ENCODE peak calls at places on chromosomes 4 and X, in four cellular contexts. N, L, K and V are unnamed samples.
A peak's percentile ranks its signal among the peaks of the same experiment; 100 is the strongest.

GRCh38 chr4:68465058-68465457 is 17.8 kb downstream of the TMPRSS11E start:
- DNase-seq in N (no peak), L (no peak), K (peak; percentile 73), V (no peak)

GRCh38 chr4:123168812-123169211 is 227.8 kb upstream of the SPRY1 start:
- DNase-seq in K (no peak), L (no peak), N (no peak), V (peak; percentile 44)

GRCh38 chr4:68658672-68659071 is 11.8 kb downstream of the UGT2B15 start:
- DNase-seq in K (no peak), N (no peak), L (no peak), V (no peak)

GRCh38 chrX:54181196-54181953 is 1.7 kb downstream of the FAM120C start:
- DNase-seq in N (no peak), K (peak; percentile 41), L (peak; percentile 5), V (no peak)

GRCh38 chrX:130393451-130394074 is 8.1 kb upstream of the GPR119 start:
- DNase-seq in K (peak; percentile 37), N (peak; percentile 37), L (peak; percentile 52), V (no peak)

GRCh38 chr4:166527500-166527899 is 654.5 kb downstream of the TLL1 start:
- DNase-seq in L (no peak), K (no peak), N (no peak), V (peak; percentile 29)

GRCh38 chr4:23122666-23123400 is 430.1 kb downstream of the GBA3 start:
- DNase-seq in L (no peak), K (no peak), N (no peak), V (no peak)

GRCh38 chrX:7943600-7944245 is 16.5 kb upstream of the PNPLA4 start:
- DNase-seq in N (no peak), L (no peak), K (peak; percentile 77), V (no peak)

GRCh38 chr4:6972911-6973310 is 63.3 kb downstream of the TBC1D14 start:
- DNase-seq in N (no peak), K (no peak), L (no peak), V (no peak)

GRCh38 chr4:185343726-185344581 is 51.8 kb downstream of the LRP2BP start:
- DNase-seq in L (no peak), K (no peak), N (no peak), V (peak; percentile 29)

GRCh38 chrX:120120223-120120622 is 4.5 kb upstream of the RHOXF1 start:
- DNase-seq in K (no peak), L (peak; percentile 21), N (no peak), V (no peak)

GRCh38 chr4:84238247-84239090 is 260.6 kb downstream of the NKX6-1 start:
- DNase-seq in K (peak; percentile 38), L (no peak), N (no peak), V (no peak)

GRCh38 chr4:178066338-178066941 is 624.2 kb upstream of the AGA start:
- DNase-seq in K (no peak), N (no peak), L (no peak), V (no peak)

GRCh38 chrX:110432831-110433230 is 74.2 kb downstream of the RTL9 start:
- DNase-seq in K (no peak), N (peak; percentile 24), L (no peak), V (no peak)

GRCh38 chr4:85265234-85265633 is 209.7 kb upstream of the ARHGAP24 start:
- DNase-seq in N (no peak), L (no peak), K (no peak), V (no peak)

GRCh38 chrX:139881130-139881529 is 51.7 kb downstream of the ATP11C start:
- DNase-seq in K (peak; percentile 61), L (no peak), N (no peak), V (no peak)

GRCh38 chrX:45126158-45126557 is 74.5 kb downstream of the DIPK2B start:
- DNase-seq in K (no peak), L (no peak), N (no peak), V (no peak)

GRCh38 chr4:98994474-98995182 is 893 bp upstream of the METAP1 start:
- DNase-seq in K (peak; percentile 29), N (no peak), L (no peak), V (no peak)

GRCh38 chr4:28435346-28435745 is 1574.7 kb downstream of the STIM2 start:
- DNase-seq in L (no peak), K (peak; percentile 15), N (no peak), V (no peak)

GRCh38 chrX:131853440-131853839 is 169.7 kb upstream of the STK26 start:
- DNase-seq in K (no peak), N (no peak), L (no peak), V (no peak)

DNA sequence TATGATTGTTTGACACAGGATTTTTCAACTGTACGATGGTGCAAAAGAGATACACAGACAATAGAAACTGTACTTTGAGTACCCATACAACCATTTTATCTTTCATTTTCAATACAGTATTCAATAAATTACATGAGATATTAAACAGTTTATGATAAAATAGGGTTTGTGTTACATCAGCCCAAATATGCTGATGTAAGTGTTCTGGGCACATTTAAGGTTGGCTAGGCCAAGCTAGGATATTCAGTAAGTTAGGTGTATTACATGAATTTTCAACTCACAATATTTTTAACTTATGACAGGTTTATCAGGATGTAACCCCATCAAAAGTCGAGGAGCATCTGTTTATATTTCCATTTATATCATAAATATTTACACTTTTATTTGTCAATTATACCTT is 42.9 kb upstream of the PLS3 start:
- DNase-seq in L (no peak), K (no peak), N (no peak), V (no peak)
- H3K4me3 ChIP-seq in L (no peak overlapping the region), K (no peak overlapping the region), N (no peak overlapping the region), V (no peak overlapping the region)

DNA sequence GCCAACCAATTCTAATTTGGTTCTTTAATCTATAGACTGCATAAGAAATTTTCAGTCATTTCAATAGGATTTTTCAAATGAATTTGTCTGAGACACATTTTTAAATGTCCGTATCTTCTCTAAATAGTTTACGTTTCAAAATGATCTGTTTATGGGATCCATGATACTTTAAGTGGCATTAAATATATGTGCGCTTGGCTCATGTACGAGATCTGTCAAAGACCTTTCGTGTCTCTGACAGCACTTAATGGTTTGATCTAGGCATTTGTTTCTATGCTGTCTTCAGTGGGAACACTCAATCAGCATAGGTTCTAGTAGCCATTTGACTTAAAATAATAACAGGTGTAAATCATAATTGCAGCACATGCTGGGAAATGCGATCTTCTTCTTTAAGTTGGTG is 731.0 kb downstream of the CENPC start:
- DNase-seq in N (no peak), L (no peak), K (no peak), V (no peak)
- H3K4me3 ChIP-seq in N (no peak overlapping the region), L (no peak overlapping the region), K (no peak overlapping the region), V (no peak overlapping the region)

GRCh38 chr4:3199661-3200422 is 49.1 kb upstream of the MSANTD1 start:
- DNase-seq in N (no peak), K (no peak), L (no peak), V (no peak)
- H3K4me3 ChIP-seq in N (no peak overlapping the region), K (no peak overlapping the region), L (no peak overlapping the region), V (no peak overlapping the region)

GRCh38 chr4:76622126-76622525 is 187.1 kb downstream of the SHROOM3 start:
- DNase-seq in N (no peak), L (no peak), K (peak; percentile 98), V (no peak)

GRCh38 chr4:76624271-76624681 is 189.2 kb downstream of the SHROOM3 start:
- DNase-seq in L (peak; percentile 48), K (peak; percentile 92), N (no peak), V (peak; percentile 88)

GRCh38 chr4:76625316-76625715 is 190.3 kb downstream of the SHROOM3 start:
- DNase-seq in N (no peak), L (no peak), K (no peak), V (no peak)

GRCh38 chr4:76622717-76623116 is 187.7 kb downstream of the SHROOM3 start:
- DNase-seq in K (no peak), L (no peak), N (no peak), V (no peak)

DNA sequence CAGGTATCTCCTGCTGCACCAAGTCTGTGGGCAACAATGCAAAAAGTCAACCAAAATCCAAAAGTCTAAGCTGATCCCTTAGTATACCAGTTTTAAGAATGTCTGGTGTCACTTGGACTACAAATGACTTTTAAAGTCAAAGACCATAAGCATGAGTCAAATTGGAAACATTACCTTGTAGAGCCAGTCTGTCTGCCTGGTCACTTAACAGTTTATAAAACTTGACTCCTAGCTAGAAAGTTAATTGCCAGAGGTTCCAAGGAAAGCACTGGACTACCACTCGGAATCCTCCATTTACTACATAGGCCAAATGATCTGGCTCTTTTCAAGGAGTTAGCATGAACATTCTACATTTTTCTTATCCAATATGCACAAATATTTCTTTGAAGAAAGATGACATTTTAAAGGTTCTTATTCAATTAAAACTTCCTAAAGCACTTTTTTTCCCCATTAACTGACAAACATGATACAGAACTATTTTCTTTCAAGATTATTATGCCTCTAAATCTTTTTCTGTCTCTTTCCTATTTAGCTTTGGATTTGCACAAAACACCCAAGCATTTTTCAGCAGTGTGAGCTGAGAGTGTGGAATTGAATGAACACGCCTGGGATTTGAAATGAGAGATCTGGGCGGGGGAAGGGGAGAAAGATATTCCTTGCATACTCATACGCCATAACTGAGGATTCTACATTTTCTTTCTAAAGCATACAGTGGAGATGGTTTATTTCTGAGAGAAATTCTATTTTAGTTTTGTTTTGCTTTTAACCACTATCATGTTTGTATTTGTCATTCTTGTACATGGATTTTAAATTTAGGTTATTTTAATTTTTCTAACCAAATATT is 188.4 kb downstream of the SHROOM3 start:
- DNase-seq in N (no peak), K (peak; percentile 61), L (no peak), V (no peak)
- H3K4me3 ChIP-seq in N (no peak overlapping the region), K (no peak overlapping the region), L (peak overlapping the region; percentile 21), V (no peak overlapping the region)